ENCODE peak calls at places on chromosomes 3 and 15, in five cellular contexts. One of them, this sample, is unnamed. For H3K4me1, the result is how much of the 10 kb centered on the place peaks cover.

GRCh38 chr15:93932164-93932776 is 299.1 kb upstream of the MCTP2 start:
- DNase-seq in fibroblast of lung: no peak
- DNase-seq in cardiac muscle cell: no peak
- DNase-seq in OCI-LY7: no peak
- DNase-seq in CD8-positive, alpha-beta T cell: no peak
- DNase-seq in this sample: no peak

GRCh38 chr3:20575153-20575552 is 389.1 kb upstream of the SGO1 start:
- DNase-seq in fibroblast of lung: peak
- DNase-seq in cardiac muscle cell: peak
- DNase-seq in OCI-LY7: no peak
- DNase-seq in CD8-positive, alpha-beta T cell: no peak
- DNase-seq in this sample: no peak

GRCh38 chr15:32676095-32676643 is 34.7 kb downstream of the SCG5 start:
- DNase-seq in fibroblast of lung: no peak
- DNase-seq in cardiac muscle cell: no peak
- DNase-seq in OCI-LY7: no peak
- DNase-seq in CD8-positive, alpha-beta T cell: no peak
- DNase-seq in this sample: no peak

GRCh38 chr3:163490119-163490518 is 1588.2 kb downstream of the SI start:
- DNase-seq in fibroblast of lung: peak
- DNase-seq in cardiac muscle cell: peak
- DNase-seq in OCI-LY7: peak
- DNase-seq in CD8-positive, alpha-beta T cell: no peak
- DNase-seq in this sample: peak

GRCh38 chr15:86863226-86863915 is 783.7 kb downstream of the AGBL1 start:
- DNase-seq in fibroblast of lung: peak
- DNase-seq in cardiac muscle cell: peak
- DNase-seq in OCI-LY7: no peak
- DNase-seq in CD8-positive, alpha-beta T cell: no peak
- DNase-seq in this sample: no peak

GRCh38 chr3:58484049-58484721 is 7.7 kb upstream of the KCTD6 start:
- DNase-seq in fibroblast of lung: no peak
- DNase-seq in cardiac muscle cell: no peak
- DNase-seq in OCI-LY7: no peak
- DNase-seq in CD8-positive, alpha-beta T cell: no peak
- DNase-seq in this sample: no peak

GRCh38 chr3:52779011-52779410 is 1.6 kb downstream of the ITIH1 start:
- DNase-seq in fibroblast of lung: no peak
- DNase-seq in cardiac muscle cell: no peak
- DNase-seq in OCI-LY7: no peak
- DNase-seq in CD8-positive, alpha-beta T cell: no peak
- DNase-seq in this sample: no peak

GRCh38 chr15:66291816-66292215 is 1.6 kb upstream of the DIS3L start:
- DNase-seq in fibroblast of lung: no peak
- DNase-seq in cardiac muscle cell: no peak
- DNase-seq in OCI-LY7: peak
- DNase-seq in CD8-positive, alpha-beta T cell: no peak
- DNase-seq in this sample: no peak

GRCh38 chr3:44026224-44026865 is 215.3 kb upstream of the TOPAZ1 start:
- DNase-seq in fibroblast of lung: no peak
- DNase-seq in cardiac muscle cell: no peak
- DNase-seq in OCI-LY7: no peak
- DNase-seq in CD8-positive, alpha-beta T cell: no peak
- DNase-seq in this sample: no peak

GRCh38 chr3:160948273-160948672 is 156.9 kb downstream of the B3GALNT1 start:
- DNase-seq in fibroblast of lung: no peak
- DNase-seq in cardiac muscle cell: no peak
- DNase-seq in OCI-LY7: no peak
- DNase-seq in CD8-positive, alpha-beta T cell: no peak
- DNase-seq in this sample: no peak

DNA sequence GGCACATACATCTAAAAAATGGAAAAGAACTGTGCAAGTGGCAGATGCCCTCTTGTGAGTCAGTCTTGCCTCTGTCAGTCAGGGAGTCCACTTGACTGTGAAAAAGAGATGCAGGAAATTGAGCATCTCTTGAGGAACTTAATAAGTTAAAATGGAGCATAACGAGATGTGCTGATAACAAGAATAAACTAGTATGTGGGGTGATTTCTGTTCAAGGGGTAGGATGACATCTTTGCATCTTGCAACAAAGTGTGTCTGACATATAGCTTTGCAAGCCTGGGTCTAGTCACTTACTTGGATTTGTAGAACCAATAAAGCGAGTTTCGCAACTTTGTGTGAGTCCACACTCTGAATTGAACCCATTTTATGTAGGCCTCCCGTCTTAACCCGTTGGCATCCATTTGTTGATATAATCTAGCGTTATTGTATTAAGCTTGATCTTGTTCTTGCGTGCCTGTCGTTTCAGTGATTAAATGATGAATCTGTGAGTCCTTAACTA is 2.2 kb downstream of the USP3 start:
- DNase-seq in fibroblast of lung: peak
- DNase-seq in cardiac muscle cell: no peak
- DNase-seq in OCI-LY7: peak
- DNase-seq in CD8-positive, alpha-beta T cell: peak
- DNase-seq in this sample: no peak
- H3K4me1 ChIP-seq in fibroblast of lung: under half
- H3K4me1 ChIP-seq in cardiac muscle cell: under half
- H3K4me1 ChIP-seq in OCI-LY7: half or more
- H3K4me1 ChIP-seq in CD8-positive, alpha-beta T cell: half or more
- H3K4me1 ChIP-seq in this sample: half or more

GRCh38 chr15:85588657-85589056 is 206.1 kb downstream of the KLHL25 start:
- DNase-seq in fibroblast of lung: peak
- DNase-seq in cardiac muscle cell: peak
- DNase-seq in OCI-LY7: no peak
- DNase-seq in CD8-positive, alpha-beta T cell: no peak
- DNase-seq in this sample: no peak

GRCh38 chr15:85591622-85592021 is 203.1 kb downstream of the KLHL25 start:
- DNase-seq in fibroblast of lung: no peak
- DNase-seq in cardiac muscle cell: no peak
- DNase-seq in OCI-LY7: no peak
- DNase-seq in CD8-positive, alpha-beta T cell: no peak
- DNase-seq in this sample: no peak

GRCh38 chr15:85593809-85594441 is 200.8 kb downstream of the KLHL25 start:
- DNase-seq in fibroblast of lung: no peak
- DNase-seq in cardiac muscle cell: no peak
- DNase-seq in OCI-LY7: no peak
- DNase-seq in CD8-positive, alpha-beta T cell: no peak
- DNase-seq in this sample: no peak

GRCh38 chr15:85589873-85590272 is 204.9 kb downstream of the KLHL25 start:
- DNase-seq in fibroblast of lung: peak
- DNase-seq in cardiac muscle cell: peak
- DNase-seq in OCI-LY7: no peak
- DNase-seq in CD8-positive, alpha-beta T cell: no peak
- DNase-seq in this sample: no peak

GRCh38 chr15:85592148-85592547 is 202.6 kb downstream of the KLHL25 start:
- DNase-seq in fibroblast of lung: peak
- DNase-seq in cardiac muscle cell: peak
- DNase-seq in OCI-LY7: no peak
- DNase-seq in CD8-positive, alpha-beta T cell: no peak
- DNase-seq in this sample: no peak
- H3K4me1 ChIP-seq in fibroblast of lung: under half
- H3K4me1 ChIP-seq in cardiac muscle cell: under half
- H3K4me1 ChIP-seq in OCI-LY7: under half
- H3K4me1 ChIP-seq in CD8-positive, alpha-beta T cell: under half
- H3K4me1 ChIP-seq in this sample: under half

GRCh38 chr3:42019953-42020260 is 58.0 kb upstream of the ULK4 start:
- DNase-seq in fibroblast of lung: no peak
- DNase-seq in cardiac muscle cell: no peak
- DNase-seq in OCI-LY7: no peak
- DNase-seq in CD8-positive, alpha-beta T cell: no peak
- DNase-seq in this sample: no peak
- H3K4me1 ChIP-seq in fibroblast of lung: under half
- H3K4me1 ChIP-seq in cardiac muscle cell: under half
- H3K4me1 ChIP-seq in OCI-LY7: half or more
- H3K4me1 ChIP-seq in CD8-positive, alpha-beta T cell: under half
- H3K4me1 ChIP-seq in this sample: under half

GRCh38 chr15:64850778-64851502 is 9.2 kb downstream of the PLEKHO2 start:
- DNase-seq in fibroblast of lung: no peak
- DNase-seq in cardiac muscle cell: no peak
- DNase-seq in OCI-LY7: no peak
- DNase-seq in CD8-positive, alpha-beta T cell: no peak
- DNase-seq in this sample: no peak
- H3K4me1 ChIP-seq in fibroblast of lung: half or more
- H3K4me1 ChIP-seq in cardiac muscle cell: under half
- H3K4me1 ChIP-seq in OCI-LY7: under half
- H3K4me1 ChIP-seq in CD8-positive, alpha-beta T cell: under half
- H3K4me1 ChIP-seq in this sample: under half

DNA sequence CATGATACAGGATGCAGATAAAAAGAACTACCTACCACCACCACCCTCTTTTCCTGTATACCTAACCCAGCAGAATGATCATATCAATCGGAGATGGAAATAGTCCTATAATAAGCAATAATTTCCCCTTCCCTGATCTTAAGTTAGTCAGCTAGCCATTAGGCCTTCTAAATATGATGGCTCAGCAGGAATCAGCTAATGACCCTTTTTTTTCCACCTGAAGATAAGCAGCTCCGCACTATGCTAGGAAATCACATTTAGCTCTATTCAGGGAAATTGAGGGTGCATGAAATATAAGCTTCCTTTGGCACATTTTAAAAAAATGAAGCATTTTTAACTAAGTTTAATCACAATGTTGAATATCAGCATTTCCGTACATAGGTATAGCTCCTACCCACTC is 155.4 kb upstream of the SETMAR start:
- DNase-seq in fibroblast of lung: no peak
- DNase-seq in cardiac muscle cell: no peak
- DNase-seq in OCI-LY7: no peak
- DNase-seq in CD8-positive, alpha-beta T cell: no peak
- DNase-seq in this sample: no peak
- H3K4me1 ChIP-seq in fibroblast of lung: under half
- H3K4me1 ChIP-seq in cardiac muscle cell: under half
- H3K4me1 ChIP-seq in OCI-LY7: under half
- H3K4me1 ChIP-seq in CD8-positive, alpha-beta T cell: under half
- H3K4me1 ChIP-seq in this sample: under half

GRCh38 chr15:78540955-78541743 is 905 bp downstream of the PSMA4 start:
- DNase-seq in fibroblast of lung: peak
- DNase-seq in cardiac muscle cell: peak
- DNase-seq in OCI-LY7: peak
- DNase-seq in CD8-positive, alpha-beta T cell: no peak
- DNase-seq in this sample: no peak

GRCh38 chr15:78538358-78538757 is 1.9 kb upstream of the PSMA4 start:
- DNase-seq in fibroblast of lung: no peak
- DNase-seq in cardiac muscle cell: no peak
- DNase-seq in OCI-LY7: no peak
- DNase-seq in CD8-positive, alpha-beta T cell: no peak
- DNase-seq in this sample: no peak

GRCh38 chr15:78540135-78540954 is at the start of gene PSMA4:
- DNase-seq in fibroblast of lung: peak
- DNase-seq in cardiac muscle cell: peak
- DNase-seq in OCI-LY7: peak
- DNase-seq in CD8-positive, alpha-beta T cell: peak
- DNase-seq in this sample: peak

GRCh38 chr15:78542647-78543046 is 2.4 kb downstream of the PSMA4 start:
- DNase-seq in fibroblast of lung: no peak
- DNase-seq in cardiac muscle cell: no peak
- DNase-seq in OCI-LY7: no peak
- DNase-seq in CD8-positive, alpha-beta T cell: no peak
- DNase-seq in this sample: no peak

GRCh38 chr15:78541744-78542034 is 1.4 kb downstream of the PSMA4 start:
- DNase-seq in fibroblast of lung: no peak
- DNase-seq in cardiac muscle cell: no peak
- DNase-seq in OCI-LY7: no peak
- DNase-seq in CD8-positive, alpha-beta T cell: no peak
- DNase-seq in this sample: no peak
- H3K4me1 ChIP-seq in fibroblast of lung: under half
- H3K4me1 ChIP-seq in cardiac muscle cell: under half
- H3K4me1 ChIP-seq in OCI-LY7: under half
- H3K4me1 ChIP-seq in CD8-positive, alpha-beta T cell: under half
- H3K4me1 ChIP-seq in this sample: under half

GRCh38 chr3:170003881-170004356 is 33.9 kb upstream of the GPR160 start:
- DNase-seq in fibroblast of lung: no peak
- DNase-seq in cardiac muscle cell: no peak
- DNase-seq in OCI-LY7: no peak
- DNase-seq in CD8-positive, alpha-beta T cell: no peak
- DNase-seq in this sample: no peak
- H3K4me1 ChIP-seq in fibroblast of lung: under half
- H3K4me1 ChIP-seq in cardiac muscle cell: under half
- H3K4me1 ChIP-seq in OCI-LY7: under half
- H3K4me1 ChIP-seq in CD8-positive, alpha-beta T cell: under half
- H3K4me1 ChIP-seq in this sample: under half

GRCh38 chr3:113744941-113745272 is 1.1 kb downstream of the NAA50 start:
- DNase-seq in fibroblast of lung: peak
- DNase-seq in cardiac muscle cell: no peak
- DNase-seq in OCI-LY7: no peak
- DNase-seq in CD8-positive, alpha-beta T cell: no peak
- DNase-seq in this sample: no peak

GRCh38 chr3:113745273-113746068 is 578 bp downstream of the NAA50 start:
- DNase-seq in fibroblast of lung: peak
- DNase-seq in cardiac muscle cell: peak
- DNase-seq in OCI-LY7: peak
- DNase-seq in CD8-positive, alpha-beta T cell: peak
- DNase-seq in this sample: peak

GRCh38 chr3:113746955-113747718 is at the start of gene ATP6V1A:
- DNase-seq in fibroblast of lung: no peak
- DNase-seq in cardiac muscle cell: no peak
- DNase-seq in OCI-LY7: peak
- DNase-seq in CD8-positive, alpha-beta T cell: peak
- DNase-seq in this sample: peak

GRCh38 chr3:113746069-113746954 is at the start of gene NAA50:
- DNase-seq in fibroblast of lung: peak
- DNase-seq in cardiac muscle cell: peak
- DNase-seq in OCI-LY7: peak
- DNase-seq in CD8-positive, alpha-beta T cell: peak
- DNase-seq in this sample: peak

DNA sequence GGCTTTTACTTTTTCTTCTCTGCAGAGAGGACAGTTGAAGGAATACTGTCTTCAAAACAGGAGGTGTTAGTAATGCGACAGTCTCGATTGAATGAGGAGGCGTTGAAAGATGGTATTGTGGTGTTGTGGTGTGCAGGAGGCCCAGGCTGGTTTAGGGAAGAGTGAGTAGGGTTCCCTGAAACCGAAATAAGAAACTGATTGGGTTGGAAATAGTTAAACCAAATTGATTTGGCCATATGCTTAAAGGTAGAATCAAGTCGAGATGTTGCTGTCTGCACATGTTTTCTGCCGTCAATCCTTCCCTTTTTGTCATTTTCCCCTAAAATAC is 848 bp downstream of the ATP6V1A start:
- DNase-seq in fibroblast of lung: no peak
- DNase-seq in cardiac muscle cell: no peak
- DNase-seq in OCI-LY7: peak
- DNase-seq in CD8-positive, alpha-beta T cell: no peak
- DNase-seq in this sample: no peak
- H3K4me1 ChIP-seq in fibroblast of lung: under half
- H3K4me1 ChIP-seq in cardiac muscle cell: under half
- H3K4me1 ChIP-seq in OCI-LY7: under half
- H3K4me1 ChIP-seq in CD8-positive, alpha-beta T cell: under half
- H3K4me1 ChIP-seq in this sample: under half